ENCODE peak calls at places on chromosomes 5 and 9, in four cellular contexts. One of them, this sample, is unnamed.

GRCh38 chr5:54959673-54960418 is 25.5 kb downstream of the ESM1 start:
- DNase-seq in HepG2: peak; percentile 5
- DNase-seq in K562: peak; percentile 26
- DNase-seq in GM12878: no peak
- DNase-seq in this sample: no peak

GRCh38 chr5:76406014-76406413 is 2.9 kb downstream of the IQGAP2 start:
- DNase-seq in HepG2: no peak
- DNase-seq in K562: no peak
- DNase-seq in GM12878: no peak
- DNase-seq in this sample: no peak

GRCh38 chr9:129826344-129826743 is 2.4 kb upstream of the TOR1A start:
- DNase-seq in HepG2: no peak
- DNase-seq in K562: peak; percentile 55
- DNase-seq in GM12878: no peak
- DNase-seq in this sample: no peak

GRCh38 chr5:133035224-133035623 is 8.9 kb upstream of the ZCCHC10 start:
- DNase-seq in HepG2: no peak
- DNase-seq in K562: no peak
- DNase-seq in GM12878: no peak
- DNase-seq in this sample: no peak

GRCh38 chr9:129206401-129206800 is 28.3 kb upstream of the IER5L start:
- DNase-seq in HepG2: no peak
- DNase-seq in K562: no peak
- DNase-seq in GM12878: no peak
- DNase-seq in this sample: no peak

GRCh38 chr5:174951151-174951780 is 226.9 kb downstream of the MSX2 start:
- DNase-seq in HepG2: peak; percentile 71
- DNase-seq in K562: peak; percentile 69
- DNase-seq in GM12878: no peak
- DNase-seq in this sample: peak; percentile 81

GRCh38 chr5:178590924-178591423 is 781 bp upstream of the COL23A1 start:
- DNase-seq in HepG2: no peak
- DNase-seq in K562: no peak
- DNase-seq in GM12878: no peak
- DNase-seq in this sample: no peak

GRCh38 chr9:82332018-82332773 is 343.6 kb downstream of the SPATA31D1 start:
- DNase-seq in HepG2: no peak
- DNase-seq in K562: no peak
- DNase-seq in GM12878: no peak
- DNase-seq in this sample: peak; percentile 31

GRCh38 chr5:79200573-79201183 is 35.3 kb upstream of the JMY start:
- DNase-seq in HepG2: peak; percentile 10
- DNase-seq in K562: peak; percentile 49
- DNase-seq in GM12878: no peak
- DNase-seq in this sample: peak; percentile 56

GRCh38 chr5:152405145-152405544 is at the start of gene NMUR2:
- DNase-seq in HepG2: no peak
- DNase-seq in K562: no peak
- DNase-seq in GM12878: no peak
- DNase-seq in this sample: no peak

GRCh38 chr5:55692106-55692417 is 20.1 kb downstream of the SLC38A9 start:
- DNase-seq in HepG2: no peak
- DNase-seq in K562: no peak
- DNase-seq in GM12878: no peak
- DNase-seq in this sample: no peak

GRCh38 chr9:79660615-79661014 is 88.8 kb downstream of the TLE4 start:
- DNase-seq in HepG2: no peak
- DNase-seq in K562: no peak
- DNase-seq in GM12878: no peak
- DNase-seq in this sample: no peak

GRCh38 chr5:94017579-94017978 is 276.2 kb upstream of the POU5F2 start:
- DNase-seq in HepG2: no peak
- DNase-seq in K562: no peak
- DNase-seq in GM12878: no peak
- DNase-seq in this sample: no peak

GRCh38 chr5:58545912-58546311 is 37.0 kb upstream of the RAB3C start:
- DNase-seq in HepG2: no peak
- DNase-seq in K562: no peak
- DNase-seq in GM12878: no peak
- DNase-seq in this sample: peak; percentile 10

GRCh38 chr5:31470608-31471007 is 61.3 kb downstream of the DROSHA start:
- DNase-seq in HepG2: no peak
- DNase-seq in K562: peak; percentile 82
- DNase-seq in GM12878: no peak
- DNase-seq in this sample: no peak

GRCh38 chr9:114696814-114697544 is 15.0 kb upstream of the TEX48 start:
- DNase-seq in HepG2: no peak
- DNase-seq in K562: no peak
- DNase-seq in GM12878: peak; percentile 65
- DNase-seq in this sample: no peak

GRCh38 chr5:149166128-149166527 is 24.8 kb downstream of the ABLIM3 start:
- DNase-seq in HepG2: no peak
- DNase-seq in K562: no peak
- DNase-seq in GM12878: no peak
- DNase-seq in this sample: no peak

GRCh38 chr5:149166591-149167100 is 25.4 kb downstream of the ABLIM3 start:
- DNase-seq in HepG2: no peak
- DNase-seq in K562: no peak
- DNase-seq in GM12878: no peak
- DNase-seq in this sample: no peak

GRCh38 chr5:149160291-149160787 is 19.0 kb downstream of the ABLIM3 start:
- DNase-seq in HepG2: no peak
- DNase-seq in K562: no peak
- DNase-seq in GM12878: no peak
- DNase-seq in this sample: no peak

GRCh38 chr5:149161026-149161687 is 19.9 kb downstream of the ABLIM3 start:
- DNase-seq in HepG2: peak; percentile 81
- DNase-seq in K562: no peak
- DNase-seq in GM12878: no peak
- DNase-seq in this sample: no peak

DNA sequence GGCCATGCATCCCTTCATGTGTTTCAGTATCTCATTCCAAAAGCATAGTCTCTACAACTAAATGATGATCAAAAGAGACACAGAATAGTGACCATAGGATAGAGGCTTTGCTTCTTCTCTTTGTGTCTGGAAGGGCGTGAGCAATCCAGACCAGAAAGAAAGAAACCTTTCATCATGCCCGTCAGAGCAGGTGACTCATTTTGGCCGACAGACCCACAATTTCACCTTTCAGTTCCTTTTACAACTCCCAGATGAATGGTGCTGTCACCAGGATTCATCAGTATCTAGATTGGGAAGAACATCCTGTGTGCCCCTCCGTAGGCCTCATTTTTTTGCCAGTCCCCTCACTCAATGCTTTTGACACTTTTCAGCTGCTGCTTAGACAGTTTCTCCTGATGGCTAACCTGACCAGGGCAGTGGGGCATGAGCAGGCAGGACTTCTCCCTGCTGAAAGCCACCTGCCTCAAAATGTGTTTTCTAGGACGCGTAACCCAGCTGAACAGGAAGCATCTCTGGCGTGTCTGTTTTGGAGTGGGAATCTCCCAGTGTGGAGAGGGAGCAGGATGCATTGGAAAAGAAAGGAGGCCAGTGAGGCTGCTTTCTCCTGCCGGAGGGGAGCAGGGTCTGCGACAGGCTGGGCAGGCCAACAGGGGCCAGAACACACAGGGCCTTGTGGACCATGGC is 21.2 kb downstream of the ABLIM3 start:
- DNase-seq in HepG2: peak; percentile 75
- DNase-seq in K562: no peak
- DNase-seq in GM12878: peak; percentile 11
- DNase-seq in this sample: no peak
- TF ChIP-seq ESRRA in HepG2: no peak
- TF ChIP-seq ESRRA in K562: no peak
- TF ChIP-seq ESRRA in GM12878: no peak
- TF ChIP-seq ESRRA in this sample: no peak

GRCh38 chr5:489689-490080 is 34.6 kb downstream of the SLC9A3 start:
- DNase-seq in HepG2: no peak
- DNase-seq in K562: no peak
- DNase-seq in GM12878: no peak
- DNase-seq in this sample: no peak
- TF ChIP-seq POLR2A in HepG2: no peak
- TF ChIP-seq POLR2A in K562: no peak
- TF ChIP-seq POLR2A in GM12878: no peak
- TF ChIP-seq POLR2A in this sample: no peak

GRCh38 chr5:109312695-109313094 is 97.1 kb downstream of the PJA2 start:
- DNase-seq in HepG2: no peak
- DNase-seq in K562: no peak
- DNase-seq in GM12878: no peak
- DNase-seq in this sample: no peak

GRCh38 chr5:109318455-109319108 is 91.2 kb downstream of the PJA2 start:
- DNase-seq in HepG2: peak; percentile 9
- DNase-seq in K562: no peak
- DNase-seq in GM12878: no peak
- DNase-seq in this sample: no peak

GRCh38 chr5:109313123-109313522 is 96.7 kb downstream of the PJA2 start:
- DNase-seq in HepG2: no peak
- DNase-seq in K562: no peak
- DNase-seq in GM12878: no peak
- DNase-seq in this sample: no peak

GRCh38 chr5:109316631-109317030 is 93.1 kb downstream of the PJA2 start:
- DNase-seq in HepG2: no peak
- DNase-seq in K562: no peak
- DNase-seq in GM12878: no peak
- DNase-seq in this sample: peak; percentile 12

DNA sequence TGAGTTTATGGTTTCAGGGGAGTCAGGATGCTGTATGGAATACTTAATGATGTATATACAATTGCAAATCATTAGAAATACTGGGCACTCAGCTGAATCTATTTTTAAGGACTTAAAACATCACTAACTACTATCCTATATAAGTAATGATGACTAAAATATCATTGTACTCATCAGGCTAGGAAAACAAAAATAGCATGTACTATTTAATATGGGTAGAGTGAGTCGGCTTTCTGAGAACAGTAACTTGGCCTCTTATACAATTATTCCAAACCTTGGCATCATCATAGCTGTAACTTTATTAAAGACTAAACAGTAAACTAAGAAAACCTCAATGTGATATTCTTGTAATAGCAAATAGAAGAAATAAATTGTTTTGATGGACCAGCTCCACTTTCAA is 94.5 kb downstream of the PJA2 start:
- DNase-seq in HepG2: no peak
- DNase-seq in K562: no peak
- DNase-seq in GM12878: no peak
- DNase-seq in this sample: no peak
- TF ChIP-seq ESRRA in HepG2: no peak
- TF ChIP-seq ESRRA in K562: no peak
- TF ChIP-seq ESRRA in GM12878: no peak
- TF ChIP-seq ESRRA in this sample: no peak

DNA sequence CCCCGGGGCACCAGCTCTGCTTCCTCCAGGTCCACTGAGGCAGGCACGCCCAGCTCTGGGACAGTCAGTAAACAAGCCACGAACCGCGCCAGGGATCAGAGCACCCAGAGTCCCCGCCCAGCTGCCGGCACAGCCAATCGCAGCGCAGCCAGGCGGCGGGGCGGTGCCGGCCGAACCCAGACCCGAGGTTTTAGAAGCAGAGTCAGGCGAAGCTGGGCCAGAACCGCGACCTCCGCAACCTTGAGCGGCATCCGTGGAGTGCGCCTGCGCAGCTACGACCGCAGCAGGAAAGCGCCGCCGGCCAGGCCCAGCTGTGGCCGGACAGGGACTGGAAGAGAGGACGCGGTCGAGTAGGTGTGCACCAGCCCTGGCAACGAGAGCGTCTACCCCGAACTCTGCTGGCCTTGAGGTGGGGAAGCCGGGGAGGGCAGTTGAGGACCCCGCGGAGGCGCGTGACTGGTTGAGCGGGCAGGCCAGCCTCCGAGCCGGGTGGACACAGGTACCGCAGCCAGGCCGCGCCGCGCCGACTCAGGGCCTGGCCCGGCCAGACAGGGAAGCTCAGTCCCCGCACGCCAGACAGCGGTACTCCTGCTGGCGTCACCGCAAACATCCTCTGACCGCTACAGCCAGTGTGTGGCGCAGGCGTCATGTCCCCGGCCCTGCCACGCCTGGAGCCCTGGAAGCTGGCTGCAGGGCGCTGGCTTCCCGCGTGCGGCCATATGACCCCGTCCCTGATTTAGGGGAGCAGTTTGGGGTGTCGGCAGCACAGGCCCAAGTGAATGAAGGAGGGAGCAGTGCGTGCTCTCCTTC is at the start of gene CTSL:
- DNase-seq in HepG2: peak; percentile 76
- DNase-seq in K562: peak; percentile 86
- DNase-seq in GM12878: no peak
- DNase-seq in this sample: peak; percentile 92
- TF ChIP-seq POLR2A in HepG2: peak; percentile 89
- TF ChIP-seq POLR2A in K562: peak; percentile 88
- TF ChIP-seq POLR2A in GM12878: no peak
- TF ChIP-seq POLR2A in this sample: peak; percentile 99

This sample was measured in A549.